ENCODE peak calls at places on chromosome 3, in six cellular contexts. H is psoas muscle; Y is activated naive CD4-positive, alpha-beta T cell treated with anti-CD3 and anti-CD28 coated beads, Interleukin-2, amount 10 ng/mL, durations not matched to agents 7 days and 5 days; P is KBM-7; L is Peyer's patch; S is epithelial cell of esophagus. A is an unnamed sample.
A peak's percentile ranks its signal among the peaks of the same experiment; 100 is the strongest.

GRCh38 chr3:54970895-54971294 is 43.0 kb upstream of the LRTM1 start:
- DNase-seq in Y (no peak), L (no peak), S (no peak), H (no peak), P (no peak), A (no peak)

GRCh38 chr3:85005947-85006346 is 47.2 kb downstream of the CADM2 start:
- DNase-seq in P (no peak), Y (no peak), H (no peak), S (no peak), L (no peak), A (no peak)

GRCh38 chr3:3157484-3157883 is 22.0 kb downstream of the CRBN start:
- DNase-seq in S (no peak), L (no peak), H (no peak), P (no peak), Y (no peak), A (no peak)

GRCh38 chr3:60395173-60395762 is 856.0 kb downstream of the FHIT start:
- DNase-seq in S (no peak), Y (no peak), P (no peak), L (no peak), H (no peak), A (no peak)

GRCh38 chr3:139427283-139428060 is 38.0 kb upstream of the COPB2 start:
- DNase-seq in Y (no peak), S (peak; percentile 85), H (no peak), L (no peak), P (peak; percentile 72), A (peak; percentile 57)

GRCh38 chr3:126937533-126938432 is 45.1 kb upstream of the PLXNA1 start:
- DNase-seq in S (no peak), H (no peak), Y (no peak), L (no peak), P (no peak), A (no peak)

GRCh38 chr3:107966261-107966660 is 124.6 kb downstream of the CD47 start:
- DNase-seq in Y (no peak), L (no peak), S (no peak), P (no peak), H (no peak), A (no peak)

GRCh38 chr3:197801801-197802504 is 10.9 kb downstream of the LRCH3 start:
- DNase-seq in P (peak; percentile 56), L (no peak), H (no peak), Y (peak; percentile 44), S (peak; percentile 61), A (no peak)

GRCh38 chr3:129123314-129124060 is 1.9 kb upstream of the RAB43 start:
- DNase-seq in S (peak; percentile 24), P (peak; percentile 80), H (no peak), L (peak; percentile 26), Y (no peak), A (peak; percentile 15)

GRCh38 chr3:85475346-85475745 is 516.6 kb downstream of the CADM2 start:
- DNase-seq in P (no peak), Y (no peak), L (no peak), S (peak; percentile 22), H (no peak), A (no peak)

GRCh38 chr3:142618917-142619401 is 22.8 kb downstream of the PLS1 start:
- DNase-seq in Y (no peak), P (no peak), S (peak; percentile 79), L (no peak), H (no peak), A (no peak)

GRCh38 chr3:126494204-126494603 is 18.5 kb upstream of the ZXDC start:
- DNase-seq in H (no peak), L (no peak), S (no peak), Y (no peak), P (no peak), A (no peak)

GRCh38 chr3:149471991-149472390 is 2.5 kb upstream of the TM4SF4 start:
- DNase-seq in H (no peak), P (no peak), S (peak; percentile 18), L (no peak), Y (no peak), A (no peak)